ENCODE peak calls at places on chromosome 13, in eight cellular contexts. K is NCI-H1436, Q is BJ, T is left colon, Z is Kasumi-1, D is lung, S is germinal center, N is NCI-H345. E is an unnamed sample.

GRCh38 chr13:68152414-68152813 is 922.3 kb upstream of the PCDH9 start:
- DNase-seq in K (no peak), Q (no peak), T (no peak), Z (no peak), D (no peak), S (no peak), N (no peak), E (no peak)

GRCh38 chr13:29937836-29938235 is 87.4 kb upstream of the UBL3 start:
- DNase-seq in K (no peak), Q (no peak), T (no peak), Z (no peak), D (no peak), S (no peak), N (peak; percentile 2), E (no peak)

GRCh38 chr13:50617134-50617721 is 226.3 kb downstream of the DLEU7 start:
- DNase-seq in K (no peak), Q (peak; percentile 91), T (no peak), Z (peak; percentile 3), D (no peak), S (no peak), N (no peak), E (no peak)

GRCh38 chr13:19957320-19958118 is 1.0 kb upstream of the ZMYM2 start:
- DNase-seq in K (peak; percentile 74), Q (no peak), T (peak; percentile 65), Z (peak; percentile 36), D (peak; percentile 81), S (peak; percentile 75), N (peak; percentile 82), E (peak; percentile 78)

GRCh38 chr13:43054803-43055802 is 31.7 kb downstream of the DNAJC15 start:
- DNase-seq in K (no peak), Q (no peak), T (peak; percentile 30), Z (no peak), D (no peak), S (no peak), N (no peak), E (no peak)

GRCh38 chr13:29452773-29453574 is 142.5 kb downstream of the SLC7A1 start:
- DNase-seq in K (no peak), Q (peak; percentile 8), T (no peak), Z (no peak), D (no peak), S (no peak), N (no peak), E (no peak)

GRCh38 chr13:80173224-80173623 is 167.7 kb downstream of the SPRY2 start:
- DNase-seq in K (no peak), Q (no peak), T (no peak), Z (peak; percentile 63), D (no peak), S (no peak), N (no peak), E (no peak)

GRCh38 chr13:19695829-19696228 is 62.4 kb downstream of the MPHOSPH8 start:
- DNase-seq in K (no peak), Q (no peak), T (no peak), Z (no peak), D (no peak), S (no peak), N (no peak), E (no peak)

GRCh38 chr13:24071423-24072075 is 89.0 kb upstream of the SPATA13 start:
- DNase-seq in K (no peak), Q (peak; percentile 36), T (no peak), Z (no peak), D (no peak), S (no peak), N (no peak), E (no peak)

GRCh38 chr13:32056316-32056715 is 24.7 kb downstream of the FRY start:
- DNase-seq in K (peak; percentile 26), Q (no peak), T (peak; percentile 45), Z (no peak), D (no peak), S (no peak), N (peak; percentile 70), E (no peak)

GRCh38 chr13:90105276-90105675 is 1242.2 kb upstream of the MIR17HG start:
- DNase-seq in K (no peak), Q (peak; percentile 12), T (no peak), Z (no peak), D (no peak), S (no peak), N (no peak), E (no peak)

GRCh38 chr13:48730971-48731658 is 77.4 kb downstream of the CYSLTR2 start:
- DNase-seq in K (no peak), Q (no peak), T (no peak), Z (no peak), D (no peak), S (no peak), N (no peak), E (no peak)

GRCh38 chr13:46341112-46341711 is 45.8 kb downstream of the RUBCNL start:
- DNase-seq in K (no peak), Q (no peak), T (no peak), Z (peak; percentile 47), D (no peak), S (no peak), N (no peak), E (no peak)

GRCh38 chr13:102710261-102710679 is 15.4 kb upstream of the METTL21C start:
- DNase-seq in K (no peak), Q (peak; percentile 81), T (no peak), Z (no peak), D (no peak), S (no peak), N (no peak), E (no peak)

GRCh38 chr13:79667771-79668170 is 186.8 kb downstream of the NDFIP2 start:
- DNase-seq in K (no peak), Q (no peak), T (no peak), Z (no peak), D (no peak), S (no peak), N (no peak), E (no peak)

GRCh38 chr13:44471686-44472085 is 98.1 kb downstream of the SERP2 start:
- DNase-seq in K (no peak), Q (peak; percentile 7), T (no peak), Z (no peak), D (no peak), S (no peak), N (no peak), E (no peak)

GRCh38 chr13:37747071-37747612 is 122.4 kb downstream of the TRPC4 start:
- DNase-seq in K (peak; percentile 26), Q (peak; percentile 12), T (no peak), Z (no peak), D (no peak), S (no peak), N (no peak), E (no peak)

GRCh38 chr13:30481241-30481760 is 15.6 kb upstream of the HMGB1 start:
- DNase-seq in K (no peak), Q (no peak), T (no peak), Z (no peak), D (no peak), S (no peak), N (no peak), E (no peak)

GRCh38 chr13:33644607-33645543 is 173.1 kb upstream of the RFC3 start:
- DNase-seq in K (no peak), Q (no peak), T (no peak), Z (peak; percentile 32), D (no peak), S (no peak), N (no peak), E (no peak)

GRCh38 chr13:111216166-111216960 is 101.3 kb downstream of the ARHGEF7 start:
- DNase-seq in K (peak; percentile 22), Q (no peak), T (no peak), Z (no peak), D (no peak), S (peak; percentile 29), N (peak; percentile 38), E (peak; percentile 39)

GRCh38 chr13:44583126-44583525 is 7.0 kb upstream of the TSC22D1 start:
- DNase-seq in K (no peak), Q (no peak), T (no peak), Z (no peak), D (no peak), S (no peak), N (no peak), E (no peak)

GRCh38 chr13:111115051-111115840 is at the start of gene ARHGEF7:
- DNase-seq in K (no peak), Q (no peak), T (no peak), Z (no peak), D (no peak), S (peak; percentile 35), N (peak; percentile 63), E (no peak)

GRCh38 chr13:101700598-101700997 is 248.1 kb downstream of the ITGBL1 start:
- DNase-seq in K (no peak), Q (no peak), T (no peak), Z (no peak), D (no peak), S (no peak), N (no peak), E (no peak)

E was measured in stomach.